ENCODE peak calls at places on chromosome 20, in nine cellular contexts. One of them, this sample, is unnamed.

GRCh38 chr20:32505723-32506473 is 79.2 kb downstream of the NOL4L start:
- DNase-seq in OCI-LY7: no peak
- DNase-seq in activated CD8-positive, alpha-beta T cell treated with anti-CD3 and anti-CD28 coated beads for 36 hours: peak; percentile 39
- DNase-seq in AG04450: no peak
- DNase-seq in endothelial cell: no peak
- DNase-seq in WERI-Rb-1: no peak
- DNase-seq in AG10803: no peak
- DNase-seq in GM12865: no peak
- DNase-seq in left lung: peak; percentile 27
- DNase-seq in this sample: no peak

GRCh38 chr20:19129306-19129705 is 83.1 kb upstream of the SLC24A3 start:
- DNase-seq in OCI-LY7: no peak
- DNase-seq in activated CD8-positive, alpha-beta T cell treated with anti-CD3 and anti-CD28 coated beads for 36 hours: no peak
- DNase-seq in AG04450: no peak
- DNase-seq in endothelial cell: no peak
- DNase-seq in WERI-Rb-1: no peak
- DNase-seq in AG10803: no peak
- DNase-seq in GM12865: no peak
- DNase-seq in left lung: no peak
- DNase-seq in this sample: no peak

GRCh38 chr20:41359541-41360011 is 7.0 kb downstream of the EMILIN3 start:
- DNase-seq in OCI-LY7: no peak
- DNase-seq in activated CD8-positive, alpha-beta T cell treated with anti-CD3 and anti-CD28 coated beads for 36 hours: no peak
- DNase-seq in AG04450: no peak
- DNase-seq in endothelial cell: no peak
- DNase-seq in WERI-Rb-1: peak; percentile 63
- DNase-seq in AG10803: no peak
- DNase-seq in GM12865: no peak
- DNase-seq in left lung: no peak
- DNase-seq in this sample: no peak

GRCh38 chr20:44762466-44763140 is 16.9 kb downstream of the KCNK15 start:
- DNase-seq in OCI-LY7: no peak
- DNase-seq in activated CD8-positive, alpha-beta T cell treated with anti-CD3 and anti-CD28 coated beads for 36 hours: no peak
- DNase-seq in AG04450: no peak
- DNase-seq in endothelial cell: no peak
- DNase-seq in WERI-Rb-1: no peak
- DNase-seq in AG10803: no peak
- DNase-seq in GM12865: no peak
- DNase-seq in left lung: no peak
- DNase-seq in this sample: no peak

GRCh38 chr20:2285193-2285592 is 10.6 kb upstream of the TGM3 start:
- DNase-seq in OCI-LY7: no peak
- DNase-seq in activated CD8-positive, alpha-beta T cell treated with anti-CD3 and anti-CD28 coated beads for 36 hours: no peak
- DNase-seq in AG04450: no peak
- DNase-seq in endothelial cell: no peak
- DNase-seq in WERI-Rb-1: no peak
- DNase-seq in AG10803: no peak
- DNase-seq in GM12865: no peak
- DNase-seq in left lung: no peak
- DNase-seq in this sample: no peak

GRCh38 chr20:46905364-46906125 is 10.9 kb downstream of the EYA2 start:
- DNase-seq in OCI-LY7: no peak
- DNase-seq in activated CD8-positive, alpha-beta T cell treated with anti-CD3 and anti-CD28 coated beads for 36 hours: no peak
- DNase-seq in AG04450: no peak
- DNase-seq in endothelial cell: no peak
- DNase-seq in WERI-Rb-1: no peak
- DNase-seq in AG10803: peak; percentile 70
- DNase-seq in GM12865: no peak
- DNase-seq in left lung: no peak
- DNase-seq in this sample: no peak

GRCh38 chr20:13936781-13937576 is 53.4 kb downstream of the SEL1L2 start:
- DNase-seq in OCI-LY7: no peak
- DNase-seq in activated CD8-positive, alpha-beta T cell treated with anti-CD3 and anti-CD28 coated beads for 36 hours: no peak
- DNase-seq in AG04450: no peak
- DNase-seq in endothelial cell: no peak
- DNase-seq in WERI-Rb-1: no peak
- DNase-seq in AG10803: no peak
- DNase-seq in GM12865: no peak
- DNase-seq in left lung: no peak
- DNase-seq in this sample: no peak

GRCh38 chr20:4905612-4906011 is 95.7 kb downstream of the SLC23A2 start:
- DNase-seq in OCI-LY7: no peak
- DNase-seq in activated CD8-positive, alpha-beta T cell treated with anti-CD3 and anti-CD28 coated beads for 36 hours: no peak
- DNase-seq in AG04450: no peak
- DNase-seq in endothelial cell: no peak
- DNase-seq in WERI-Rb-1: no peak
- DNase-seq in AG10803: no peak
- DNase-seq in GM12865: no peak
- DNase-seq in left lung: no peak
- DNase-seq in this sample: no peak

GRCh38 chr20:22789661-22790060 is 205.3 kb upstream of the FOXA2 start:
- DNase-seq in OCI-LY7: no peak
- DNase-seq in activated CD8-positive, alpha-beta T cell treated with anti-CD3 and anti-CD28 coated beads for 36 hours: no peak
- DNase-seq in AG04450: no peak
- DNase-seq in endothelial cell: no peak
- DNase-seq in WERI-Rb-1: no peak
- DNase-seq in AG10803: no peak
- DNase-seq in GM12865: no peak
- DNase-seq in left lung: no peak
- DNase-seq in this sample: no peak

GRCh38 chr20:50996901-50997830 is 25.7 kb downstream of the KCNG1 start:
- DNase-seq in OCI-LY7: no peak
- DNase-seq in activated CD8-positive, alpha-beta T cell treated with anti-CD3 and anti-CD28 coated beads for 36 hours: no peak
- DNase-seq in AG04450: no peak
- DNase-seq in endothelial cell: no peak
- DNase-seq in WERI-Rb-1: no peak
- DNase-seq in AG10803: peak; percentile 40
- DNase-seq in GM12865: no peak
- DNase-seq in left lung: no peak
- DNase-seq in this sample: peak; percentile 19

GRCh38 chr20:3712279-3712873 is at the start of gene SIGLEC1:
- DNase-seq in OCI-LY7: no peak
- DNase-seq in activated CD8-positive, alpha-beta T cell treated with anti-CD3 and anti-CD28 coated beads for 36 hours: no peak
- DNase-seq in AG04450: no peak
- DNase-seq in endothelial cell: no peak
- DNase-seq in WERI-Rb-1: no peak
- DNase-seq in AG10803: no peak
- DNase-seq in GM12865: no peak
- DNase-seq in left lung: peak; percentile 90
- DNase-seq in this sample: no peak

GRCh38 chr20:33716498-33716897 is 3.6 kb downstream of the PXMP4 start:
- DNase-seq in OCI-LY7: no peak
- DNase-seq in activated CD8-positive, alpha-beta T cell treated with anti-CD3 and anti-CD28 coated beads for 36 hours: no peak
- DNase-seq in AG04450: no peak
- DNase-seq in endothelial cell: no peak
- DNase-seq in WERI-Rb-1: no peak
- DNase-seq in AG10803: no peak
- DNase-seq in GM12865: no peak
- DNase-seq in left lung: no peak
- DNase-seq in this sample: no peak

GRCh38 chr20:21019468-21019830 is 86.7 kb downstream of the LINC00237 start:
- DNase-seq in OCI-LY7: no peak
- DNase-seq in activated CD8-positive, alpha-beta T cell treated with anti-CD3 and anti-CD28 coated beads for 36 hours: no peak
- DNase-seq in AG04450: no peak
- DNase-seq in endothelial cell: no peak
- DNase-seq in WERI-Rb-1: no peak
- DNase-seq in AG10803: no peak
- DNase-seq in GM12865: no peak
- DNase-seq in left lung: no peak
- DNase-seq in this sample: no peak

GRCh38 chr20:50146732-50147662 is 6.5 kb downstream of the PEDS1 start:
- DNase-seq in OCI-LY7: peak; percentile 62
- DNase-seq in activated CD8-positive, alpha-beta T cell treated with anti-CD3 and anti-CD28 coated beads for 36 hours: peak; percentile 87
- DNase-seq in AG04450: no peak
- DNase-seq in endothelial cell: no peak
- DNase-seq in WERI-Rb-1: no peak
- DNase-seq in AG10803: no peak
- DNase-seq in GM12865: peak; percentile 81
- DNase-seq in left lung: peak; percentile 64
- DNase-seq in this sample: no peak

GRCh38 chr20:49187330-49188100 is 619 bp downstream of the STAU1 start:
- DNase-seq in OCI-LY7: peak; percentile 52
- DNase-seq in activated CD8-positive, alpha-beta T cell treated with anti-CD3 and anti-CD28 coated beads for 36 hours: peak; percentile 57
- DNase-seq in AG04450: no peak
- DNase-seq in endothelial cell: no peak
- DNase-seq in WERI-Rb-1: peak; percentile 13
- DNase-seq in AG10803: no peak
- DNase-seq in GM12865: peak; percentile 37
- DNase-seq in left lung: peak; percentile 35
- DNase-seq in this sample: no peak

GRCh38 chr20:51378171-51378928 is 164.2 kb downstream of the NFATC2 start:
- DNase-seq in OCI-LY7: no peak
- DNase-seq in activated CD8-positive, alpha-beta T cell treated with anti-CD3 and anti-CD28 coated beads for 36 hours: peak; percentile 30
- DNase-seq in AG04450: no peak
- DNase-seq in endothelial cell: peak; percentile 41
- DNase-seq in WERI-Rb-1: no peak
- DNase-seq in AG10803: no peak
- DNase-seq in GM12865: peak; percentile 25
- DNase-seq in left lung: peak; percentile 20
- DNase-seq in this sample: no peak

GRCh38 chr20:38731738-38732113 is 7.4 kb downstream of the SLC32A1 start:
- DNase-seq in OCI-LY7: no peak
- DNase-seq in activated CD8-positive, alpha-beta T cell treated with anti-CD3 and anti-CD28 coated beads for 36 hours: no peak
- DNase-seq in AG04450: no peak
- DNase-seq in endothelial cell: no peak
- DNase-seq in WERI-Rb-1: no peak
- DNase-seq in AG10803: no peak
- DNase-seq in GM12865: no peak
- DNase-seq in left lung: no peak
- DNase-seq in this sample: no peak
- TF ChIP-seq CTCF in OCI-LY7: peak; percentile 0
- TF ChIP-seq CTCF in activated CD8-positive, alpha-beta T cell treated with anti-CD3 and anti-CD28 coated beads for 36 hours: peak; percentile 64
- TF ChIP-seq CTCF in AG04450: no peak
- TF ChIP-seq CTCF in endothelial cell: peak; percentile 49
- TF ChIP-seq CTCF in WERI-Rb-1: no peak
- TF ChIP-seq CTCF in AG10803: no peak
- TF ChIP-seq CTCF in GM12865: no peak
- TF ChIP-seq CTCF in left lung: no peak
- TF ChIP-seq CTCF in this sample: no peak

DNA sequence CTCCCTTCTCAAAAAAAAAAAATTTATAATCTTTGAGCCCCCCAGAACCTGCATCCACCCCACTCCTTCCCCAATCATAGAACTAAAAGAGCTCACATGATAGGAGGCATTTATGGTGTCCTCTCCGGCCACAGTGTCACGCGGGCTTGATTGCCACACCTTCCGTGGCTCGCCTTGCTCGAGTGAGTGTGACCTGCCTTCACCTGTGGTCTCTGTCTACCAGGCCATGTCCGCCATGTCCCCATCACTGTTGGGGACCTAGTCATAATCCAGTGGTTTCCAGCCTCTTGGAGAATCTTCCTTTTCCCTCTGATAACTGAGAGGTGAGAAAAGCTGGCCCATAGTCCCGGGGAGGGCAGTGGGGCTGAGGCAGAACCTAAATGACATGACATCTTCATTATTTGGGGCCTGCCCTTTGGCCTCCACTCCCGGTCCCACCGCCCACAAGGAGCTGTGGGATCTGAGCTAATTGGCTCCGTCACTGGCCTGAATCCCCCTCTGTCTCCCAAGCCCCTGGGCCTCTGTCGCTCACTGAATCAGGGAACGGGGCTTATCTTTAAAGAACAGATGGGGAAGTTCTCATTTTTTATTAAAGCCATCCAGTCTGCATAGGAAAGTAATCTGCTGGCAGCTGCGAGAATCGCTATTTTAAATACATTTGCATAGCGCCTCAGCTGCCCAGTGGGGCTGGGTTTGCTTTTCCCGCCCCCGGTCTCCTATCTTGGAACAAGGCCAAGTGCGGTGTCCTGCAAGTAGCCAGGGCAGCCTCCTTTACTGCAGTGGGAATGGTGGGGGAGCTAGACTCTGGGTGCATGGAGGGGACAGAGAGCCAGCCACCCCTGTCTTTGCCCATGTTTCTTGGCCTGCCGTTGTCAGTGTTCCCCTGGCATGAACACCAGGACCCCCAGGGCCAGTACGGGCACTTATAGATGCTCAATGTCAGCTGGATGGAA is 197.6 kb upstream of the PMEPA1 start:
- DNase-seq in OCI-LY7: no peak
- DNase-seq in activated CD8-positive, alpha-beta T cell treated with anti-CD3 and anti-CD28 coated beads for 36 hours: no peak
- DNase-seq in AG04450: no peak
- DNase-seq in endothelial cell: no peak
- DNase-seq in WERI-Rb-1: peak; percentile 74
- DNase-seq in AG10803: no peak
- DNase-seq in GM12865: no peak
- DNase-seq in left lung: no peak
- DNase-seq in this sample: no peak
- TF ChIP-seq CTCF in OCI-LY7: no peak
- TF ChIP-seq CTCF in activated CD8-positive, alpha-beta T cell treated with anti-CD3 and anti-CD28 coated beads for 36 hours: no peak
- TF ChIP-seq CTCF in AG04450: no peak
- TF ChIP-seq CTCF in endothelial cell: no peak
- TF ChIP-seq CTCF in WERI-Rb-1: no peak
- TF ChIP-seq CTCF in AG10803: no peak
- TF ChIP-seq CTCF in GM12865: no peak
- TF ChIP-seq CTCF in left lung: no peak
- TF ChIP-seq CTCF in this sample: no peak

GRCh38 chr20:62893700-62894099 is 32.1 kb upstream of the TCFL5 start:
- DNase-seq in OCI-LY7: no peak
- DNase-seq in activated CD8-positive, alpha-beta T cell treated with anti-CD3 and anti-CD28 coated beads for 36 hours: no peak
- DNase-seq in AG04450: no peak
- DNase-seq in endothelial cell: no peak
- DNase-seq in WERI-Rb-1: peak; percentile 37
- DNase-seq in AG10803: no peak
- DNase-seq in GM12865: no peak
- DNase-seq in left lung: no peak
- DNase-seq in this sample: no peak
- TF ChIP-seq CTCF in OCI-LY7: no peak
- TF ChIP-seq CTCF in activated CD8-positive, alpha-beta T cell treated with anti-CD3 and anti-CD28 coated beads for 36 hours: no peak
- TF ChIP-seq CTCF in AG04450: no peak
- TF ChIP-seq CTCF in endothelial cell: peak; percentile 29
- TF ChIP-seq CTCF in WERI-Rb-1: peak; percentile 51
- TF ChIP-seq CTCF in AG10803: peak; percentile 15
- TF ChIP-seq CTCF in GM12865: no peak
- TF ChIP-seq CTCF in left lung: no peak
- TF ChIP-seq CTCF in this sample: peak; percentile 37

GRCh38 chr20:39879296-39879695 is 809.7 kb downstream of the MAFB start:
- DNase-seq in OCI-LY7: no peak
- DNase-seq in activated CD8-positive, alpha-beta T cell treated with anti-CD3 and anti-CD28 coated beads for 36 hours: no peak
- DNase-seq in AG04450: no peak
- DNase-seq in endothelial cell: no peak
- DNase-seq in WERI-Rb-1: no peak
- DNase-seq in AG10803: peak; percentile 45
- DNase-seq in GM12865: no peak
- DNase-seq in left lung: no peak
- DNase-seq in this sample: no peak

GRCh38 chr20:39878809-39879208 is 810.2 kb downstream of the MAFB start:
- DNase-seq in OCI-LY7: no peak
- DNase-seq in activated CD8-positive, alpha-beta T cell treated with anti-CD3 and anti-CD28 coated beads for 36 hours: no peak
- DNase-seq in AG04450: no peak
- DNase-seq in endothelial cell: no peak
- DNase-seq in WERI-Rb-1: no peak
- DNase-seq in AG10803: peak; percentile 21
- DNase-seq in GM12865: no peak
- DNase-seq in left lung: no peak
- DNase-seq in this sample: no peak

GRCh38 chr20:39877792-39878191 is 811.2 kb downstream of the MAFB start:
- DNase-seq in OCI-LY7: no peak
- DNase-seq in activated CD8-positive, alpha-beta T cell treated with anti-CD3 and anti-CD28 coated beads for 36 hours: no peak
- DNase-seq in AG04450: no peak
- DNase-seq in endothelial cell: no peak
- DNase-seq in WERI-Rb-1: no peak
- DNase-seq in AG10803: no peak
- DNase-seq in GM12865: no peak
- DNase-seq in left lung: no peak
- DNase-seq in this sample: no peak

GRCh38 chr20:39878321-39878720 is 810.7 kb downstream of the MAFB start:
- DNase-seq in OCI-LY7: no peak
- DNase-seq in activated CD8-positive, alpha-beta T cell treated with anti-CD3 and anti-CD28 coated beads for 36 hours: no peak
- DNase-seq in AG04450: no peak
- DNase-seq in endothelial cell: no peak
- DNase-seq in WERI-Rb-1: no peak
- DNase-seq in AG10803: no peak
- DNase-seq in GM12865: no peak
- DNase-seq in left lung: no peak
- DNase-seq in this sample: no peak

GRCh38 chr20:39880890-39881289 is 808.1 kb downstream of the MAFB start:
- DNase-seq in OCI-LY7: no peak
- DNase-seq in activated CD8-positive, alpha-beta T cell treated with anti-CD3 and anti-CD28 coated beads for 36 hours: no peak
- DNase-seq in AG04450: no peak
- DNase-seq in endothelial cell: no peak
- DNase-seq in WERI-Rb-1: no peak
- DNase-seq in AG10803: peak; percentile 41
- DNase-seq in GM12865: peak; percentile 38
- DNase-seq in left lung: no peak
- DNase-seq in this sample: peak; percentile 38
- TF ChIP-seq CTCF in OCI-LY7: peak; percentile 43
- TF ChIP-seq CTCF in activated CD8-positive, alpha-beta T cell treated with anti-CD3 and anti-CD28 coated beads for 36 hours: no peak
- TF ChIP-seq CTCF in AG04450: peak; percentile 19
- TF ChIP-seq CTCF in endothelial cell: no peak
- TF ChIP-seq CTCF in WERI-Rb-1: peak; percentile 25
- TF ChIP-seq CTCF in AG10803: peak; percentile 16
- TF ChIP-seq CTCF in GM12865: peak; percentile 17
- TF ChIP-seq CTCF in left lung: no peak
- TF ChIP-seq CTCF in this sample: peak; percentile 47